ENCODE peak calls at places on chromosome 13, in seven cellular contexts. V, C, I, O, R, W and T are unnamed samples.
A peak's percentile ranks its signal among the peaks of the same experiment; 100 is the strongest.

GRCh38 chr13:69970521-69970920 is 137.1 kb upstream of the ATXN8OS start:
- DNase-seq in I (peak; percentile 35), R (peak; percentile 84), W (no peak), C (no peak), O (no peak), V (no peak), T (no peak)

GRCh38 chr13:72208112-72208645 is 341.2 kb upstream of the DACH1 start:
- DNase-seq in W (peak; percentile 35), I (peak; percentile 51), R (no peak), O (no peak), V (no peak), C (no peak), T (no peak)

GRCh38 chr13:75873499-75873898 is 237.4 kb downstream of the LMO7 start:
- DNase-seq in C (no peak), V (no peak), R (no peak), I (no peak), W (no peak), O (no peak), T (no peak)

GRCh38 chr13:19981685-19982238 is 23.2 kb downstream of the ZMYM2 start:
- DNase-seq in V (no peak), W (no peak), R (no peak), C (no peak), I (no peak), O (no peak), T (no peak)

GRCh38 chr13:112073245-112074138 is 6.5 kb downstream of the SOX1 start:
- DNase-seq in C (no peak), W (no peak), V (no peak), O (peak; percentile 95), R (peak; percentile 77), I (no peak), T (no peak)

GRCh38 chr13:51801631-51802099 is 2.3 kb downstream of the DHRS12 start:
- DNase-seq in I (peak; percentile 30), C (no peak), W (peak; percentile 19), R (peak; percentile 63), V (no peak), O (peak; percentile 92), T (no peak)

GRCh38 chr13:70043685-70044084 is 63.9 kb upstream of the ATXN8OS start:
- DNase-seq in I (peak; percentile 8), O (no peak), V (no peak), W (peak; percentile 11), C (no peak), R (no peak), T (no peak)

GRCh38 chr13:66461021-66461420 is 769.1 kb downstream of the PCDH9 start:
- DNase-seq in O (no peak), I (no peak), V (no peak), W (no peak), C (no peak), R (no peak), T (no peak)

GRCh38 chr13:75219479-75220237 is 262.3 kb downstream of the TBC1D4 start:
- DNase-seq in R (peak; percentile 68), W (peak; percentile 59), I (peak; percentile 72), C (peak; percentile 68), V (peak; percentile 66), O (peak; percentile 86), T (no peak)

GRCh38 chr13:113863511-113864302 is at the start of gene GAS6:
- DNase-seq in C (peak; percentile 69), I (peak; percentile 39), V (no peak), W (peak; percentile 46), R (peak; percentile 40), O (peak; percentile 79), T (no peak)

GRCh38 chr13:68506888-68507551 is 1276.9 kb upstream of the PCDH9 start:
- DNase-seq in I (no peak), O (no peak), R (no peak), W (no peak), C (no peak), V (no peak), T (no peak)
- H3K4me2 ChIP-seq in I (no peak overlapping the region), O (no peak overlapping the region), R (no peak overlapping the region), W (no peak overlapping the region), C (no peak overlapping the region), V (no peak overlapping the region), T (no peak overlapping the region)

GRCh38 chr13:50122465-50122864 is 107.2 kb downstream of the KCNRG start:
- DNase-seq in W (no peak), O (peak; percentile 13), C (no peak), R (peak; percentile 36), I (no peak), V (peak; percentile 32), T (no peak)
- H3K4me2 ChIP-seq in W (no peak overlapping the region), O (no peak overlapping the region), C (no peak overlapping the region), R (no peak overlapping the region), I (peak overlapping the region; percentile 98), V (peak overlapping the region; percentile 89), T (no peak overlapping the region)

DNA sequence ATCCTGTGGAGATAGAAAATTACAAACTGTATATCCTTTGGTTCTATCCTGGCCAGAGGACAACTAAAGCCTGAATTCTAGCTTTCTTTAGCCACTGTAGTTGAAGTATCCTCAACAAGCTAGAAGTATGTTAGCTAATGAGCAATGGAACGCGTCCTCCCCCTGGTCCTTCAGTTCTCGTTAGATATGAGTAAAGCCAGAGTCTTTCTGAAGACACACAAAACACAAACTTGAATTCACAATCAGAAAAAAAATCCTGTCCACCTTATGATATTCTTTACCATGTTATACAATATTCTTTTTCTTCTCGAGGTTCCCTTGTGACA is 1527.0 kb upstream of the SLC10A2 start:
- DNase-seq in O (no peak), V (no peak), W (no peak), C (no peak), I (no peak), R (no peak), T (no peak)
- H3K4me2 ChIP-seq in O (no peak overlapping the region), V (no peak overlapping the region), W (no peak overlapping the region), C (no peak overlapping the region), I (no peak overlapping the region), R (no peak overlapping the region), T (no peak overlapping the region)

GRCh38 chr13:22883961-22884360 is 296.8 kb upstream of the SGCG start:
- DNase-seq in W (no peak), C (no peak), I (no peak), O (peak; percentile 54), R (no peak), V (peak; percentile 1), T (no peak)

GRCh38 chr13:22880756-22881701 is 299.8 kb upstream of the SGCG start:
- DNase-seq in V (no peak), O (no peak), R (peak; percentile 74), C (no peak), I (no peak), W (no peak), T (no peak)

GRCh38 chr13:22877421-22877820 is 303.4 kb upstream of the SGCG start:
- DNase-seq in V (no peak), C (no peak), W (no peak), I (no peak), O (no peak), R (no peak), T (no peak)

GRCh38 chr13:22883262-22883840 is 297.4 kb upstream of the SGCG start:
- DNase-seq in C (no peak), W (no peak), I (no peak), O (no peak), R (no peak), V (peak; percentile 62), T (no peak)
- H3K4me2 ChIP-seq in C (peak overlapping the region; percentile 54), W (no peak overlapping the region), I (no peak overlapping the region), O (peak overlapping the region; percentile 42), R (no peak overlapping the region), V (peak overlapping the region; percentile 74), T (no peak overlapping the region)

GRCh38 chr13:36362914-36363313 is 16.7 kb upstream of the SPART start:
- DNase-seq in W (peak; percentile 1), V (no peak), R (no peak), I (no peak), C (peak; percentile 10), O (no peak), T (no peak)

GRCh38 chr13:36363464-36363863 is 17.3 kb upstream of the SPART start:
- DNase-seq in I (no peak), O (no peak), W (no peak), R (no peak), C (no peak), V (no peak), T (no peak)

GRCh38 chr13:36359301-36359950 is 13.2 kb upstream of the SPART start:
- DNase-seq in O (no peak), C (no peak), R (no peak), W (no peak), I (no peak), V (no peak), T (no peak)

GRCh38 chr13:36360863-36361262 is 14.7 kb upstream of the SPART start:
- DNase-seq in I (no peak), R (no peak), O (no peak), W (no peak), V (no peak), C (no peak), T (no peak)

GRCh38 chr13:36362251-36362650 is 16.1 kb upstream of the SPART start:
- DNase-seq in I (peak; percentile 64), C (no peak), R (no peak), V (no peak), O (no peak), W (peak; percentile 90), T (no peak)
- H3K4me2 ChIP-seq in I (no peak overlapping the region), C (no peak overlapping the region), R (no peak overlapping the region), V (no peak overlapping the region), O (no peak overlapping the region), W (peak overlapping the region; percentile 75), T (no peak overlapping the region)

DNA sequence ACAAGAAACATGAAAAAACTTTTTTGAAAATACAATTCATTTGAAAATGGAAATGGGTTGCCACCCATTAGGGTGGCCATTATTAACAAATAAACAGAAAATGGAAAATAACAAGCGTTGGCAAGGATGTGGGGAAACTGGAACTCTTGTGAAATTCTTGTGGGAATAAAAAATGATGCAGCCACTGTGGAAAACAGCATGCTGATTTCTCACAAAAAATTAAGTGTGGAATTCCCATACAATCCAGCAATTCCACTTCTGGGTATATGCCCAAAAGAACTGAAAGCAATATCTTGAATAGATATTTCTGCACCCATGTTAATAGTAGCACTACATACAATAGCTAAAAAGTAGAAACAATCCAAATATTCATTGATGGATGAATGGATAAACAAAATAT is 165.2 kb downstream of the DCLK1 start:
- DNase-seq in V (no peak), W (no peak), I (no peak), R (no peak), C (no peak), O (no peak), T (no peak)
- H3K4me2 ChIP-seq in V (no peak overlapping the region), W (no peak overlapping the region), I (no peak overlapping the region), R (no peak overlapping the region), C (no peak overlapping the region), O (no peak overlapping the region), T (no peak overlapping the region)

GRCh38 chr13:24503376-24503690 is 9.2 kb downstream of the PARP4 start:
- DNase-seq in I (no peak), C (no peak), V (no peak), W (no peak), O (no peak), R (no peak), T (no peak)
- H3K4me2 ChIP-seq in I (peak overlapping the region; percentile 68), C (no peak overlapping the region), V (no peak overlapping the region), W (peak overlapping the region; percentile 62), O (no peak overlapping the region), R (no peak overlapping the region), T (no peak overlapping the region)